ENCODE peak calls at places on chromosomes 4 and X, in seven cellular contexts. One of them, this sample, is unnamed.

GRCh38 chr4:41796545-41797210 is 48.2 kb upstream of the PHOX2B start:
- DNase-seq in adrenal gland: no peak
- DNase-seq in A549: no peak
- DNase-seq in body of pancreas: no peak
- DNase-seq in right lobe of liver: no peak
- DNase-seq in ovary: no peak
- DNase-seq in heart left ventricle: peak
- DNase-seq in this sample: no peak

GRCh38 chr4:1152284-1152683 is 20.1 kb downstream of the SPON2 start:
- DNase-seq in right lobe of liver: no peak
- DNase-seq in A549: no peak
- DNase-seq in body of pancreas: peak
- DNase-seq in heart left ventricle: no peak
- DNase-seq in adrenal gland: no peak
- DNase-seq in ovary: no peak
- DNase-seq in this sample: no peak

GRCh38 chr4:114318309-114318708 is 280.3 kb upstream of the UGT8 start:
- DNase-seq in ovary: no peak
- DNase-seq in heart left ventricle: no peak
- DNase-seq in right lobe of liver: no peak
- DNase-seq in adrenal gland: no peak
- DNase-seq in A549: no peak
- DNase-seq in body of pancreas: no peak
- DNase-seq in this sample: no peak

GRCh38 chr4:10926025-10926424 is 241.5 kb upstream of the CLNK start:
- DNase-seq in body of pancreas: no peak
- DNase-seq in right lobe of liver: no peak
- DNase-seq in ovary: no peak
- DNase-seq in heart left ventricle: no peak
- DNase-seq in adrenal gland: no peak
- DNase-seq in A549: no peak
- DNase-seq in this sample: no peak

GRCh38 chr4:159271857-159272256 is 169.0 kb downstream of the RAPGEF2 start:
- DNase-seq in heart left ventricle: no peak
- DNase-seq in adrenal gland: no peak
- DNase-seq in right lobe of liver: no peak
- DNase-seq in ovary: no peak
- DNase-seq in A549: no peak
- DNase-seq in body of pancreas: no peak
- DNase-seq in this sample: no peak

GRCh38 chr4:20528508-20528907 is 171.8 kb upstream of the PACRGL start:
- DNase-seq in A549: no peak
- DNase-seq in heart left ventricle: no peak
- DNase-seq in right lobe of liver: no peak
- DNase-seq in ovary: no peak
- DNase-seq in adrenal gland: no peak
- DNase-seq in body of pancreas: no peak
- DNase-seq in this sample: no peak

GRCh38 chr4:110516106-110516922 is 40.4 kb downstream of the ENPEP start:
- DNase-seq in A549: peak
- DNase-seq in body of pancreas: peak
- DNase-seq in adrenal gland: peak
- DNase-seq in heart left ventricle: peak
- DNase-seq in ovary: peak
- DNase-seq in right lobe of liver: peak
- DNase-seq in this sample: peak

GRCh38 chr4:153151535-153152452 is 52.4 kb upstream of the TRIM2 start:
- DNase-seq in heart left ventricle: peak
- DNase-seq in A549: no peak
- DNase-seq in right lobe of liver: no peak
- DNase-seq in body of pancreas: peak
- DNase-seq in ovary: peak
- DNase-seq in adrenal gland: no peak
- DNase-seq in this sample: no peak

GRCh38 chr4:2592572-2592971 is 56.1 kb downstream of the FAM193A start:
- DNase-seq in adrenal gland: no peak
- DNase-seq in A549: no peak
- DNase-seq in right lobe of liver: no peak
- DNase-seq in ovary: no peak
- DNase-seq in heart left ventricle: no peak
- DNase-seq in body of pancreas: no peak
- DNase-seq in this sample: no peak

GRCh38 chr4:168631241-168632151 is 134.6 kb downstream of the PALLD start:
- DNase-seq in adrenal gland: peak
- DNase-seq in ovary: peak
- DNase-seq in heart left ventricle: peak
- DNase-seq in A549: peak
- DNase-seq in body of pancreas: peak
- DNase-seq in right lobe of liver: peak
- DNase-seq in this sample: no peak

GRCh38 chr4:168857546-168858314 is 152.3 kb downstream of the CBR4 start:
- DNase-seq in A549: no peak
- DNase-seq in right lobe of liver: no peak
- DNase-seq in body of pancreas: no peak
- DNase-seq in adrenal gland: no peak
- DNase-seq in heart left ventricle: no peak
- DNase-seq in ovary: peak
- DNase-seq in this sample: no peak

GRCh38 chr4:147371661-147372060 is 109.2 kb upstream of the EDNRA start:
- DNase-seq in heart left ventricle: no peak
- DNase-seq in body of pancreas: no peak
- DNase-seq in ovary: no peak
- DNase-seq in right lobe of liver: no peak
- DNase-seq in A549: no peak
- DNase-seq in adrenal gland: no peak
- DNase-seq in this sample: no peak

GRCh38 chrX:39652336-39652735 is 445.4 kb downstream of the BCOR start:
- DNase-seq in A549: peak
- DNase-seq in right lobe of liver: peak
- DNase-seq in heart left ventricle: peak
- DNase-seq in body of pancreas: peak
- DNase-seq in ovary: no peak
- DNase-seq in adrenal gland: peak
- DNase-seq in this sample: no peak

GRCh38 chr4:75511841-75512240 is 2.4 kb downstream of the RCHY1 start:
- DNase-seq in A549: no peak
- DNase-seq in ovary: no peak
- DNase-seq in body of pancreas: no peak
- DNase-seq in heart left ventricle: no peak
- DNase-seq in adrenal gland: no peak
- DNase-seq in right lobe of liver: no peak
- DNase-seq in this sample: no peak

GRCh38 chr4:37478151-37478550 is 208.0 kb downstream of the RELL1 start:
- DNase-seq in adrenal gland: no peak
- DNase-seq in body of pancreas: peak
- DNase-seq in heart left ventricle: no peak
- DNase-seq in ovary: no peak
- DNase-seq in right lobe of liver: no peak
- DNase-seq in A549: no peak
- DNase-seq in this sample: no peak

GRCh38 chrX:3271485-3272186 is 74.8 kb downstream of the MXRA5 start:
- DNase-seq in heart left ventricle: no peak
- DNase-seq in adrenal gland: no peak
- DNase-seq in A549: no peak
- DNase-seq in right lobe of liver: no peak
- DNase-seq in body of pancreas: no peak
- DNase-seq in ovary: no peak
- DNase-seq in this sample: no peak

GRCh38 chr4:87005690-87006461 is 71.1 kb downstream of the AFF1 start:
- DNase-seq in adrenal gland: no peak
- DNase-seq in body of pancreas: no peak
- DNase-seq in ovary: no peak
- DNase-seq in right lobe of liver: no peak
- DNase-seq in heart left ventricle: no peak
- DNase-seq in A549: no peak
- DNase-seq in this sample: no peak

GRCh38 chr4:26257850-26258249 is 63.0 kb upstream of the RBPJ start:
- DNase-seq in ovary: no peak
- DNase-seq in A549: no peak
- DNase-seq in heart left ventricle: no peak
- DNase-seq in body of pancreas: no peak
- DNase-seq in right lobe of liver: no peak
- DNase-seq in adrenal gland: no peak
- DNase-seq in this sample: no peak

GRCh38 chr4:146329042-146329716 is 114.8 kb downstream of the REELD1 start:
- DNase-seq in A549: no peak
- DNase-seq in body of pancreas: no peak
- DNase-seq in right lobe of liver: no peak
- DNase-seq in adrenal gland: no peak
- DNase-seq in heart left ventricle: no peak
- DNase-seq in ovary: no peak
- DNase-seq in this sample: no peak

GRCh38 chr4:152992491-152992890 is 56.4 kb downstream of the FHDC1 start:
- DNase-seq in A549: no peak
- DNase-seq in heart left ventricle: no peak
- DNase-seq in ovary: no peak
- DNase-seq in body of pancreas: no peak
- DNase-seq in adrenal gland: no peak
- DNase-seq in right lobe of liver: no peak
- DNase-seq in this sample: no peak

GRCh38 chr4:63831590-63831989 is 577.7 kb downstream of the TECRL start:
- DNase-seq in ovary: no peak
- DNase-seq in adrenal gland: no peak
- DNase-seq in A549: no peak
- DNase-seq in body of pancreas: no peak
- DNase-seq in right lobe of liver: no peak
- DNase-seq in heart left ventricle: no peak
- DNase-seq in this sample: no peak

DNA sequence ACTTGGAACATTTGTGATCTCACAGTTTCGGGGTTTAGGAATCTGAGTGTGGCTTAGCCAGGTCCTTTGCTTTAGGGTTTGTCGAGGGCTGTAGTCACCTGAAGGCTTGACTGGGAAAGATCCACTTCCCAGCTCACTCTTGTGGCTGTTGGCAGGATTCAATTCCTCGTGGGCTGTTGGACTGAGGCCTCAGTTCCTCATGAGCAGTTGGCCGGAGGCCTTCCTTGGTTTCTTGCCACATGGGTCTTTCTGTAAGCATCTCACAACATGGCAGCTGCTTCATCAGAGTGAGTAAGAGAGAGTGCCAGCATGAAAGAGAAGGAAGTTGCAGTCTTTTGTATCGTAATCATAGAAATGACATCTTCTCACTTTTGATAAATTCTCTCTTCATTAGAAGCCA is 11.1 kb downstream of the TXLNG start:
- DNase-seq in adrenal gland: no peak
- DNase-seq in A549: no peak
- DNase-seq in ovary: no peak
- DNase-seq in body of pancreas: no peak
- DNase-seq in right lobe of liver: no peak
- DNase-seq in heart left ventricle: no peak
- DNase-seq in this sample: no peak
- TF ChIP-seq POLR2A in adrenal gland: no peak
- TF ChIP-seq POLR2A in A549: no peak
- TF ChIP-seq POLR2A in ovary: no peak
- TF ChIP-seq POLR2A in body of pancreas: no peak
- TF ChIP-seq POLR2A in right lobe of liver: no peak
- TF ChIP-seq POLR2A in heart left ventricle: no peak
- TF ChIP-seq POLR2A in this sample: no peak

DNA sequence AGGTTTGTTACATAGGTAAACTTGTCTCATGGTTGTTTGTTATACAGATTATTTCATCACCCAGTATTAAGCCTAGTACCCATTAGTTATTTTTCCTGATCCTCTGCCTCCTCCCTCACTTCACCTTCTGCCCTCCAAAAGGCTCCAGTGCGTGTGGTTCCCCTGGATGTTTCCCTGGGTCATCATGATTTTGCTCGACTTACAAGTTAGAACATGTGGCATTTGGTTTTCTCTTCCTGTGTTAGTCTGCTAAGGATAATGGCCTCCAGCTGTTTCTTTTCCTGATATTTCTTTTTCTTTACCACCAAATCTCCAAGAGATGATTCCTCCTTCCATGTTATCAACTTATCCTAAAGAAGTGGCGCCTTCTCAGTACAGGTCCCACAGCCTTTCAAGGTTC is 543.1 kb upstream of the ADGRL3 start:
- DNase-seq in adrenal gland: no peak
- DNase-seq in body of pancreas: no peak
- DNase-seq in A549: no peak
- DNase-seq in ovary: no peak
- DNase-seq in heart left ventricle: no peak
- DNase-seq in right lobe of liver: no peak
- DNase-seq in this sample: no peak
- H3K4me3 ChIP-seq in adrenal gland: no peak
- H3K4me3 ChIP-seq in body of pancreas: no peak
- H3K4me3 ChIP-seq in A549: no peak
- H3K4me3 ChIP-seq in ovary: no peak
- H3K4me3 ChIP-seq in heart left ventricle: no peak
- H3K4me3 ChIP-seq in right lobe of liver: no peak
- H3K4me3 ChIP-seq in this sample: no peak

GRCh38 chr4:77120888-77121508 is 36.0 kb upstream of the CCNG2 start:
- DNase-seq in adrenal gland: no peak
- DNase-seq in heart left ventricle: no peak
- DNase-seq in right lobe of liver: no peak
- DNase-seq in A549: no peak
- DNase-seq in ovary: no peak
- DNase-seq in body of pancreas: peak
- DNase-seq in this sample: no peak
- TF ChIP-seq CTCF in adrenal gland: peak
- TF ChIP-seq CTCF in heart left ventricle: no peak
- TF ChIP-seq CTCF in right lobe of liver: no peak
- TF ChIP-seq CTCF in A549: no peak
- TF ChIP-seq CTCF in ovary: no peak
- TF ChIP-seq CTCF in body of pancreas: peak
- TF ChIP-seq CTCF in this sample: no peak

GRCh38 chrX:101091817-101092216 is 6.2 kb upstream of the CENPI start:
- DNase-seq in heart left ventricle: no peak
- DNase-seq in adrenal gland: no peak
- DNase-seq in right lobe of liver: no peak
- DNase-seq in ovary: no peak
- DNase-seq in A549: no peak
- DNase-seq in body of pancreas: no peak
- DNase-seq in this sample: no peak

DNA sequence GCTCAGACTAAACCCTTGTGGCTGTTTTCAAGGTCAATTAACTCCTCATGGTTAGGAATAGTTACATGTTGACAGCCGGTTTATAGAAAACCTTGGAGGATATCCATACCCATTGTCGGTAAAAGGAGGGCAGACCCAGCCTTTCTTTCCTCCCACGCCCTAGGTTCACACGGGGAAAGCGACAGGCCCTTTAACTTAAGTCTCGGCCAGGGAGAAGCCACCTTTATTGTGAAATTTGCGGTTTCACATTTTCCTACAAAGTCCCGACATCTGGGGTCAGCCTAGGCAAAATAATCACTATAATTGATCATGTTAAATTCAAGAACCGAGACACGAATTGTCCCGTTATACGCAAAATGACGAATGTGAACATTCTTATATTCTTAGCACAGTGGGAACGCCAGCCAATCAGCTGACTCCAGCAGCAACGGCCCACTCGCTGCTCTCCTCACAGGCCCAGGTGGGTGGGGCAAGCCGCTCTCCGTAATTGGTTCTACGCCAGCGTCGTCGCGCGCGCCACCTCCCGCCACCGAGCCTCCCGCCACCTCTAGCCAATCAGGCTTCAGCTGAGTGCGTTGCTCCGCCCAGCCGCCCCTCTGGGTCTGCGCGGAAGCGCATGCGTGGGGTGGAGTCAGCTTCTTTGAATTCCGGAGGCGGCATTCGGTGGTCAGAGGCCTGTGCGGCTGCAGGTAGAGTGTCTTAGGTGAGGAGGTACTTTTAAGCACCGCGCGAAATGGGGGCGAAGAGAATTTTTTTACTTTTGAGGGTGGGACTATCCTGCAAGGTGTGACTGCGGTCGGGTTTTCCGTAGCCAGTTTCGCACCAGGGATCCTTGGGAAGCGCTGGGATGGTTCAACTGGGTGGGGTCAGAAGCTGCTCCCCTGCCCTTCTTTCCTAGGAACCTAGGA is at the start of gene CENPI:
- DNase-seq in A549: peak
- DNase-seq in heart left ventricle: peak
- DNase-seq in right lobe of liver: peak
- DNase-seq in adrenal gland: peak
- DNase-seq in body of pancreas: peak
- DNase-seq in ovary: peak
- DNase-seq in this sample: peak
- TF ChIP-seq POLR2A in A549: peak
- TF ChIP-seq POLR2A in heart left ventricle: peak
- TF ChIP-seq POLR2A in right lobe of liver: peak
- TF ChIP-seq POLR2A in adrenal gland: no peak
- TF ChIP-seq POLR2A in body of pancreas: no peak
- TF ChIP-seq POLR2A in ovary: peak
- TF ChIP-seq POLR2A in this sample: no peak